ENCODE peak calls at places on chromosomes 3 and 15, in seven cellular contexts. One of them, this sample, is unnamed.

GRCh38 chr3:27326211-27326948 is 42.8 kb downstream of the NEK10 start:
- DNase-seq in Calu3: no peak
- DNase-seq in NT2/D1: no peak
- DNase-seq in M059J: peak; percentile 88
- DNase-seq in NCI-H1105 treated with DMSO at 0.1 percent for 48 hours: no peak
- DNase-seq in amygdala: no peak
- DNase-seq in stimulated activated CD8-positive, alpha-beta memory T cell treated with anti-CD3 and anti-CD28 coated beads, Interleukin-7, amount 100 ng/mL, for 24 hours: no peak
- DNase-seq in this sample: no peak

GRCh38 chr15:28919679-28920655 is 34.2 kb downstream of the APBA2 start:
- DNase-seq in Calu3: no peak
- DNase-seq in NT2/D1: no peak
- DNase-seq in M059J: no peak
- DNase-seq in NCI-H1105 treated with DMSO at 0.1 percent for 48 hours: no peak
- DNase-seq in amygdala: no peak
- DNase-seq in stimulated activated CD8-positive, alpha-beta memory T cell treated with anti-CD3 and anti-CD28 coated beads, Interleukin-7, amount 100 ng/mL, for 24 hours: no peak
- DNase-seq in this sample: no peak

GRCh38 chr15:101501703-101502373 is 12.3 kb upstream of the PCSK6 start:
- DNase-seq in Calu3: peak; percentile 68
- DNase-seq in NT2/D1: no peak
- DNase-seq in M059J: peak; percentile 24
- DNase-seq in NCI-H1105 treated with DMSO at 0.1 percent for 48 hours: no peak
- DNase-seq in amygdala: no peak
- DNase-seq in stimulated activated CD8-positive, alpha-beta memory T cell treated with anti-CD3 and anti-CD28 coated beads, Interleukin-7, amount 100 ng/mL, for 24 hours: peak; percentile 29
- DNase-seq in this sample: no peak

GRCh38 chr15:44729394-44729913 is 6.9 kb upstream of the TRIM69 start:
- DNase-seq in Calu3: no peak
- DNase-seq in NT2/D1: no peak
- DNase-seq in M059J: peak; percentile 39
- DNase-seq in NCI-H1105 treated with DMSO at 0.1 percent for 48 hours: peak; percentile 48
- DNase-seq in amygdala: no peak
- DNase-seq in stimulated activated CD8-positive, alpha-beta memory T cell treated with anti-CD3 and anti-CD28 coated beads, Interleukin-7, amount 100 ng/mL, for 24 hours: no peak
- DNase-seq in this sample: no peak

GRCh38 chr3:127781411-127782001 is 40.8 kb downstream of the MGLL start:
- DNase-seq in Calu3: no peak
- DNase-seq in NT2/D1: no peak
- DNase-seq in M059J: peak; percentile 96
- DNase-seq in NCI-H1105 treated with DMSO at 0.1 percent for 48 hours: no peak
- DNase-seq in amygdala: no peak
- DNase-seq in stimulated activated CD8-positive, alpha-beta memory T cell treated with anti-CD3 and anti-CD28 coated beads, Interleukin-7, amount 100 ng/mL, for 24 hours: no peak
- DNase-seq in this sample: no peak

GRCh38 chr15:48962662-48963523 is 826 bp downstream of the SHC4 start:
- DNase-seq in Calu3: peak; percentile 18
- DNase-seq in NT2/D1: no peak
- DNase-seq in M059J: peak; percentile 64
- DNase-seq in NCI-H1105 treated with DMSO at 0.1 percent for 48 hours: no peak
- DNase-seq in amygdala: no peak
- DNase-seq in stimulated activated CD8-positive, alpha-beta memory T cell treated with anti-CD3 and anti-CD28 coated beads, Interleukin-7, amount 100 ng/mL, for 24 hours: no peak
- DNase-seq in this sample: peak; percentile 21

GRCh38 chr3:8888296-8888915 is 74.9 kb downstream of the RAD18 start:
- DNase-seq in Calu3: no peak
- DNase-seq in NT2/D1: no peak
- DNase-seq in M059J: peak; percentile 81
- DNase-seq in NCI-H1105 treated with DMSO at 0.1 percent for 48 hours: no peak
- DNase-seq in amygdala: no peak
- DNase-seq in stimulated activated CD8-positive, alpha-beta memory T cell treated with anti-CD3 and anti-CD28 coated beads, Interleukin-7, amount 100 ng/mL, for 24 hours: no peak
- DNase-seq in this sample: no peak

GRCh38 chr3:55859305-55859704 is 372.2 kb upstream of the WNT5A start:
- DNase-seq in Calu3: no peak
- DNase-seq in NT2/D1: no peak
- DNase-seq in M059J: no peak
- DNase-seq in NCI-H1105 treated with DMSO at 0.1 percent for 48 hours: no peak
- DNase-seq in amygdala: no peak
- DNase-seq in stimulated activated CD8-positive, alpha-beta memory T cell treated with anti-CD3 and anti-CD28 coated beads, Interleukin-7, amount 100 ng/mL, for 24 hours: no peak
- DNase-seq in this sample: no peak

GRCh38 chr3:113094514-113094913 is 103.7 kb downstream of the GTPBP8 start:
- DNase-seq in Calu3: no peak
- DNase-seq in NT2/D1: no peak
- DNase-seq in M059J: no peak
- DNase-seq in NCI-H1105 treated with DMSO at 0.1 percent for 48 hours: no peak
- DNase-seq in amygdala: no peak
- DNase-seq in stimulated activated CD8-positive, alpha-beta memory T cell treated with anti-CD3 and anti-CD28 coated beads, Interleukin-7, amount 100 ng/mL, for 24 hours: no peak
- DNase-seq in this sample: no peak

GRCh38 chr3:51721062-51721745 is 14.3 kb downstream of the GRM2 start:
- DNase-seq in Calu3: no peak
- DNase-seq in NT2/D1: no peak
- DNase-seq in M059J: no peak
- DNase-seq in NCI-H1105 treated with DMSO at 0.1 percent for 48 hours: no peak
- DNase-seq in amygdala: no peak
- DNase-seq in stimulated activated CD8-positive, alpha-beta memory T cell treated with anti-CD3 and anti-CD28 coated beads, Interleukin-7, amount 100 ng/mL, for 24 hours: no peak
- DNase-seq in this sample: no peak

GRCh38 chr3:43723121-43723734 is 32.5 kb downstream of the ABHD5 start:
- DNase-seq in Calu3: no peak
- DNase-seq in NT2/D1: no peak
- DNase-seq in M059J: peak; percentile 25
- DNase-seq in NCI-H1105 treated with DMSO at 0.1 percent for 48 hours: no peak
- DNase-seq in amygdala: no peak
- DNase-seq in stimulated activated CD8-positive, alpha-beta memory T cell treated with anti-CD3 and anti-CD28 coated beads, Interleukin-7, amount 100 ng/mL, for 24 hours: no peak
- DNase-seq in this sample: peak; percentile 84

GRCh38 chr3:182027366-182027765 is 315.6 kb downstream of the SOX2 start:
- DNase-seq in Calu3: no peak
- DNase-seq in NT2/D1: no peak
- DNase-seq in M059J: peak; percentile 57
- DNase-seq in NCI-H1105 treated with DMSO at 0.1 percent for 48 hours: no peak
- DNase-seq in amygdala: no peak
- DNase-seq in stimulated activated CD8-positive, alpha-beta memory T cell treated with anti-CD3 and anti-CD28 coated beads, Interleukin-7, amount 100 ng/mL, for 24 hours: no peak
- DNase-seq in this sample: peak; percentile 85

GRCh38 chr15:39270976-39271375 is 309.9 kb upstream of the THBS1 start:
- DNase-seq in Calu3: no peak
- DNase-seq in NT2/D1: no peak
- DNase-seq in M059J: peak; percentile 98
- DNase-seq in NCI-H1105 treated with DMSO at 0.1 percent for 48 hours: no peak
- DNase-seq in amygdala: no peak
- DNase-seq in stimulated activated CD8-positive, alpha-beta memory T cell treated with anti-CD3 and anti-CD28 coated beads, Interleukin-7, amount 100 ng/mL, for 24 hours: no peak
- DNase-seq in this sample: no peak

GRCh38 chr3:14547693-14548092 is 7.6 kb upstream of the GRIP2 start:
- DNase-seq in Calu3: no peak
- DNase-seq in NT2/D1: no peak
- DNase-seq in M059J: no peak
- DNase-seq in NCI-H1105 treated with DMSO at 0.1 percent for 48 hours: no peak
- DNase-seq in amygdala: no peak
- DNase-seq in stimulated activated CD8-positive, alpha-beta memory T cell treated with anti-CD3 and anti-CD28 coated beads, Interleukin-7, amount 100 ng/mL, for 24 hours: no peak
- DNase-seq in this sample: no peak

GRCh38 chr3:12545473-12545791 is at the start of gene MKRN2OS:
- DNase-seq in Calu3: peak; percentile 78
- DNase-seq in NT2/D1: no peak
- DNase-seq in M059J: peak; percentile 18
- DNase-seq in NCI-H1105 treated with DMSO at 0.1 percent for 48 hours: no peak
- DNase-seq in amygdala: no peak
- DNase-seq in stimulated activated CD8-positive, alpha-beta memory T cell treated with anti-CD3 and anti-CD28 coated beads, Interleukin-7, amount 100 ng/mL, for 24 hours: no peak
- DNase-seq in this sample: peak; percentile 81

GRCh38 chr3:172647823-172648222 is 63.0 kb downstream of the NCEH1 start:
- DNase-seq in Calu3: peak; percentile 60
- DNase-seq in NT2/D1: no peak
- DNase-seq in M059J: peak; percentile 50
- DNase-seq in NCI-H1105 treated with DMSO at 0.1 percent for 48 hours: peak; percentile 98
- DNase-seq in amygdala: no peak
- DNase-seq in stimulated activated CD8-positive, alpha-beta memory T cell treated with anti-CD3 and anti-CD28 coated beads, Interleukin-7, amount 100 ng/mL, for 24 hours: no peak
- DNase-seq in this sample: no peak

GRCh38 chr15:57619746-57620145 is 28.0 kb downstream of the MYZAP start:
- DNase-seq in Calu3: no peak
- DNase-seq in NT2/D1: no peak
- DNase-seq in M059J: no peak
- DNase-seq in NCI-H1105 treated with DMSO at 0.1 percent for 48 hours: no peak
- DNase-seq in amygdala: no peak
- DNase-seq in stimulated activated CD8-positive, alpha-beta memory T cell treated with anti-CD3 and anti-CD28 coated beads, Interleukin-7, amount 100 ng/mL, for 24 hours: no peak
- DNase-seq in this sample: no peak

GRCh38 chr3:195769551-195769950 is 42.2 kb downstream of the MUC4 start:
- DNase-seq in Calu3: no peak
- DNase-seq in NT2/D1: no peak
- DNase-seq in M059J: no peak
- DNase-seq in NCI-H1105 treated with DMSO at 0.1 percent for 48 hours: no peak
- DNase-seq in amygdala: no peak
- DNase-seq in stimulated activated CD8-positive, alpha-beta memory T cell treated with anti-CD3 and anti-CD28 coated beads, Interleukin-7, amount 100 ng/mL, for 24 hours: no peak
- DNase-seq in this sample: no peak

GRCh38 chr15:70906842-70907241 is 14.2 kb downstream of the LRRC49 start:
- DNase-seq in Calu3: no peak
- DNase-seq in NT2/D1: no peak
- DNase-seq in M059J: peak; percentile 15
- DNase-seq in NCI-H1105 treated with DMSO at 0.1 percent for 48 hours: no peak
- DNase-seq in amygdala: no peak
- DNase-seq in stimulated activated CD8-positive, alpha-beta memory T cell treated with anti-CD3 and anti-CD28 coated beads, Interleukin-7, amount 100 ng/mL, for 24 hours: no peak
- DNase-seq in this sample: no peak

GRCh38 chr3:28986922-28987321 is 293.9 kb upstream of the RBMS3 start:
- DNase-seq in Calu3: no peak
- DNase-seq in NT2/D1: no peak
- DNase-seq in M059J: no peak
- DNase-seq in NCI-H1105 treated with DMSO at 0.1 percent for 48 hours: no peak
- DNase-seq in amygdala: no peak
- DNase-seq in stimulated activated CD8-positive, alpha-beta memory T cell treated with anti-CD3 and anti-CD28 coated beads, Interleukin-7, amount 100 ng/mL, for 24 hours: no peak
- DNase-seq in this sample: no peak

GRCh38 chr3:41682996-41683395 is 278.9 kb downstream of the ULK4 start:
- DNase-seq in Calu3: no peak
- DNase-seq in NT2/D1: no peak
- DNase-seq in M059J: peak; percentile 78
- DNase-seq in NCI-H1105 treated with DMSO at 0.1 percent for 48 hours: no peak
- DNase-seq in amygdala: no peak
- DNase-seq in stimulated activated CD8-positive, alpha-beta memory T cell treated with anti-CD3 and anti-CD28 coated beads, Interleukin-7, amount 100 ng/mL, for 24 hours: no peak
- DNase-seq in this sample: no peak

GRCh38 chr3:81043660-81044199 is 717.7 kb downstream of the GBE1 start:
- DNase-seq in Calu3: no peak
- DNase-seq in NT2/D1: no peak
- DNase-seq in M059J: no peak
- DNase-seq in NCI-H1105 treated with DMSO at 0.1 percent for 48 hours: no peak
- DNase-seq in amygdala: no peak
- DNase-seq in stimulated activated CD8-positive, alpha-beta memory T cell treated with anti-CD3 and anti-CD28 coated beads, Interleukin-7, amount 100 ng/mL, for 24 hours: no peak
- DNase-seq in this sample: no peak

GRCh38 chr3:125141596-125142417 is 70.7 kb downstream of the SLC12A8 start:
- DNase-seq in Calu3: no peak
- DNase-seq in NT2/D1: no peak
- DNase-seq in M059J: no peak
- DNase-seq in NCI-H1105 treated with DMSO at 0.1 percent for 48 hours: peak; percentile 37
- DNase-seq in amygdala: no peak
- DNase-seq in stimulated activated CD8-positive, alpha-beta memory T cell treated with anti-CD3 and anti-CD28 coated beads, Interleukin-7, amount 100 ng/mL, for 24 hours: peak; percentile 40
- DNase-seq in this sample: no peak

GRCh38 chr15:33722005-33722672 is 246.2 kb upstream of the CHRM5 start:
- DNase-seq in Calu3: no peak
- DNase-seq in NT2/D1: no peak
- DNase-seq in M059J: peak; percentile 77
- DNase-seq in NCI-H1105 treated with DMSO at 0.1 percent for 48 hours: no peak
- DNase-seq in amygdala: no peak
- DNase-seq in stimulated activated CD8-positive, alpha-beta memory T cell treated with anti-CD3 and anti-CD28 coated beads, Interleukin-7, amount 100 ng/mL, for 24 hours: no peak
- DNase-seq in this sample: no peak

GRCh38 chr3:44030690-44031344 is 210.9 kb upstream of the TOPAZ1 start:
- DNase-seq in Calu3: no peak
- DNase-seq in NT2/D1: no peak
- DNase-seq in M059J: peak; percentile 70
- DNase-seq in NCI-H1105 treated with DMSO at 0.1 percent for 48 hours: no peak
- DNase-seq in amygdala: no peak
- DNase-seq in stimulated activated CD8-positive, alpha-beta memory T cell treated with anti-CD3 and anti-CD28 coated beads, Interleukin-7, amount 100 ng/mL, for 24 hours: no peak
- DNase-seq in this sample: no peak

GRCh38 chr3:35946857-35947514 is 307.7 kb downstream of the ARPP21 start:
- DNase-seq in Calu3: no peak
- DNase-seq in NT2/D1: no peak
- DNase-seq in M059J: no peak
- DNase-seq in NCI-H1105 treated with DMSO at 0.1 percent for 48 hours: peak; percentile 88
- DNase-seq in amygdala: no peak
- DNase-seq in stimulated activated CD8-positive, alpha-beta memory T cell treated with anti-CD3 and anti-CD28 coated beads, Interleukin-7, amount 100 ng/mL, for 24 hours: no peak
- DNase-seq in this sample: no peak

GRCh38 chr3:99413504-99413903 is 224.9 kb upstream of the COL8A1 start:
- DNase-seq in Calu3: no peak
- DNase-seq in NT2/D1: no peak
- DNase-seq in M059J: peak; percentile 77
- DNase-seq in NCI-H1105 treated with DMSO at 0.1 percent for 48 hours: no peak
- DNase-seq in amygdala: no peak
- DNase-seq in stimulated activated CD8-positive, alpha-beta memory T cell treated with anti-CD3 and anti-CD28 coated beads, Interleukin-7, amount 100 ng/mL, for 24 hours: no peak
- DNase-seq in this sample: no peak

GRCh38 chr3:194194051-194194756 is 58.3 kb downstream of the HES1 start:
- DNase-seq in Calu3: no peak
- DNase-seq in NT2/D1: no peak
- DNase-seq in M059J: no peak
- DNase-seq in NCI-H1105 treated with DMSO at 0.1 percent for 48 hours: no peak
- DNase-seq in amygdala: no peak
- DNase-seq in stimulated activated CD8-positive, alpha-beta memory T cell treated with anti-CD3 and anti-CD28 coated beads, Interleukin-7, amount 100 ng/mL, for 24 hours: no peak
- DNase-seq in this sample: no peak

GRCh38 chr3:159846255-159846654 is 142.4 kb upstream of the IL12A start:
- DNase-seq in Calu3: no peak
- DNase-seq in NT2/D1: no peak
- DNase-seq in M059J: no peak
- DNase-seq in NCI-H1105 treated with DMSO at 0.1 percent for 48 hours: peak; percentile 58
- DNase-seq in amygdala: no peak
- DNase-seq in stimulated activated CD8-positive, alpha-beta memory T cell treated with anti-CD3 and anti-CD28 coated beads, Interleukin-7, amount 100 ng/mL, for 24 hours: no peak
- DNase-seq in this sample: no peak

GRCh38 chr3:133663569-133664313 is 2.0 kb upstream of the TOPBP1 start:
- DNase-seq in Calu3: peak; percentile 52
- DNase-seq in NT2/D1: peak; percentile 62
- DNase-seq in M059J: peak; percentile 74
- DNase-seq in NCI-H1105 treated with DMSO at 0.1 percent for 48 hours: peak; percentile 83
- DNase-seq in amygdala: no peak
- DNase-seq in stimulated activated CD8-positive, alpha-beta memory T cell treated with anti-CD3 and anti-CD28 coated beads, Interleukin-7, amount 100 ng/mL, for 24 hours: no peak
- DNase-seq in this sample: peak; percentile 11

GRCh38 chr3:124826703-124827102 is 60.5 kb downstream of the ITGB5 start:
- DNase-seq in Calu3: no peak
- DNase-seq in NT2/D1: peak; percentile 64
- DNase-seq in M059J: peak; percentile 92
- DNase-seq in NCI-H1105 treated with DMSO at 0.1 percent for 48 hours: peak; percentile 76
- DNase-seq in amygdala: no peak
- DNase-seq in stimulated activated CD8-positive, alpha-beta memory T cell treated with anti-CD3 and anti-CD28 coated beads, Interleukin-7, amount 100 ng/mL, for 24 hours: no peak
- DNase-seq in this sample: no peak

GRCh38 chr3:71585891-71586809 is 2.6 kb upstream of the FOXP1 start:
- DNase-seq in Calu3: peak; percentile 20
- DNase-seq in NT2/D1: no peak
- DNase-seq in M059J: peak; percentile 32
- DNase-seq in NCI-H1105 treated with DMSO at 0.1 percent for 48 hours: peak; percentile 15
- DNase-seq in amygdala: no peak
- DNase-seq in stimulated activated CD8-positive, alpha-beta memory T cell treated with anti-CD3 and anti-CD28 coated beads, Interleukin-7, amount 100 ng/mL, for 24 hours: no peak
- DNase-seq in this sample: no peak

GRCh38 chr3:151460774-151461450 is at the start of gene IGSF10:
- DNase-seq in Calu3: peak; percentile 28
- DNase-seq in NT2/D1: no peak
- DNase-seq in M059J: peak; percentile 42
- DNase-seq in NCI-H1105 treated with DMSO at 0.1 percent for 48 hours: peak; percentile 48
- DNase-seq in amygdala: no peak
- DNase-seq in stimulated activated CD8-positive, alpha-beta memory T cell treated with anti-CD3 and anti-CD28 coated beads, Interleukin-7, amount 100 ng/mL, for 24 hours: no peak
- DNase-seq in this sample: peak; percentile 18

GRCh38 chr3:57227930-57228733 is 603 bp downstream of the APPL1 start:
- DNase-seq in Calu3: peak; percentile 33
- DNase-seq in NT2/D1: no peak
- DNase-seq in M059J: peak; percentile 54
- DNase-seq in NCI-H1105 treated with DMSO at 0.1 percent for 48 hours: peak; percentile 34
- DNase-seq in amygdala: peak; percentile 9
- DNase-seq in stimulated activated CD8-positive, alpha-beta memory T cell treated with anti-CD3 and anti-CD28 coated beads, Interleukin-7, amount 100 ng/mL, for 24 hours: no peak
- DNase-seq in this sample: no peak

GRCh38 chr3:130576571-130577266 is 59.7 kb downstream of the COL6A6 start:
- DNase-seq in Calu3: no peak
- DNase-seq in NT2/D1: no peak
- DNase-seq in M059J: peak; percentile 10
- DNase-seq in NCI-H1105 treated with DMSO at 0.1 percent for 48 hours: no peak
- DNase-seq in amygdala: no peak
- DNase-seq in stimulated activated CD8-positive, alpha-beta memory T cell treated with anti-CD3 and anti-CD28 coated beads, Interleukin-7, amount 100 ng/mL, for 24 hours: no peak
- DNase-seq in this sample: no peak

GRCh38 chr3:65343736-65344135 is 655.9 kb upstream of the ADAMTS9 start:
- DNase-seq in Calu3: no peak
- DNase-seq in NT2/D1: no peak
- DNase-seq in M059J: no peak
- DNase-seq in NCI-H1105 treated with DMSO at 0.1 percent for 48 hours: no peak
- DNase-seq in amygdala: no peak
- DNase-seq in stimulated activated CD8-positive, alpha-beta memory T cell treated with anti-CD3 and anti-CD28 coated beads, Interleukin-7, amount 100 ng/mL, for 24 hours: no peak
- DNase-seq in this sample: no peak

This sample was measured in PC-9.